ENCODE peak calls at places on chromosomes 16 and 17, in ten cellular contexts. K, U, T, X, D, V, N, H, Z and M are unnamed samples. For H3K36me3, the result is how much of the 10 kb centered on the place peaks cover.

GRCh38 chr17:80646328-80646727 is 101.7 kb downstream of the RPTOR start:
- DNase-seq in H (no peak), X (no peak), V (no peak), D (no peak), N (no peak), K (no peak), U (no peak), T (no peak), Z (no peak), M (no peak)

GRCh38 chr17:2081564-2081963 is 26.7 kb downstream of the HIC1 start:
- DNase-seq in N (no peak), K (no peak), T (no peak), X (no peak), V (no peak), H (no peak), Z (peak), U (no peak), D (no peak), M (no peak)

GRCh38 chr17:67568961-67569360 is 148.8 kb upstream of the NOL11 start:
- DNase-seq in Z (no peak), N (no peak), H (no peak), K (no peak), U (no peak), D (no peak), V (no peak), T (no peak), X (no peak), M (no peak)

GRCh38 chr17:57954421-57955182 is 610 bp downstream of the CUEDC1 start:
- DNase-seq in T (no peak), Z (no peak), X (peak), H (peak), N (peak), U (peak), V (peak), K (no peak), D (no peak), M (no peak)

GRCh38 chr17:60386475-60387058 is 5.4 kb downstream of the USP32 start:
- DNase-seq in N (peak), T (no peak), D (no peak), U (no peak), H (no peak), K (no peak), Z (no peak), V (no peak), X (no peak), M (no peak)

GRCh38 chr17:52027620-52028019 is 130.9 kb downstream of the CA10 start:
- DNase-seq in K (peak), D (peak), X (no peak), Z (no peak), T (no peak), U (no peak), H (no peak), N (no peak), V (no peak), M (no peak)

GRCh38 chr17:56785396-56785795 is 48.3 kb downstream of the C17orf67 start:
- DNase-seq in T (no peak), H (no peak), U (no peak), D (no peak), K (peak), N (no peak), Z (peak), X (no peak), V (no peak), M (no peak)

GRCh38 chr16:81863630-81864352 is 84.7 kb downstream of the PLCG2 start:
- DNase-seq in T (no peak), V (no peak), U (no peak), X (no peak), N (peak), H (no peak), K (no peak), Z (no peak), D (no peak), M (no peak)

GRCh38 chr16:53355064-53355463 is 79.2 kb upstream of the RBL2 start:
- DNase-seq in Z (no peak), T (no peak), H (no peak), V (no peak), X (no peak), D (no peak), U (no peak), K (no peak), N (no peak), M (no peak)

GRCh38 chr16:30551781-30552180 is 6.4 kb downstream of the ZNF764 start:
- DNase-seq in U (no peak), V (no peak), X (peak), D (no peak), H (no peak), Z (no peak), T (no peak), K (no peak), N (no peak), M (peak)

GRCh38 chr16:85781156-85781555 is 18.2 kb downstream of the EMC8 start:
- DNase-seq in X (no peak), U (no peak), T (no peak), N (no peak), D (no peak), K (no peak), V (no peak), Z (no peak), H (no peak), M (no peak)
- H3K36me3 ChIP-seq in X (under half), U (under half), T (under half), N (under half), D (under half), K (under half), V (half or more), Z (under half), H (half or more), M (under half)

GRCh38 chr17:40718904-40719303 is 15.4 kb upstream of the KRT24 start:
- DNase-seq in D (no peak), V (no peak), X (no peak), T (no peak), K (no peak), Z (peak), H (no peak), U (no peak), N (no peak), M (no peak)
- TF ChIP-seq CTCF in D (no peak), V (no peak), X (no peak), T (no peak), K (no peak), Z (no peak), H (no peak), U (no peak), N (no peak), M (no peak)

DNA sequence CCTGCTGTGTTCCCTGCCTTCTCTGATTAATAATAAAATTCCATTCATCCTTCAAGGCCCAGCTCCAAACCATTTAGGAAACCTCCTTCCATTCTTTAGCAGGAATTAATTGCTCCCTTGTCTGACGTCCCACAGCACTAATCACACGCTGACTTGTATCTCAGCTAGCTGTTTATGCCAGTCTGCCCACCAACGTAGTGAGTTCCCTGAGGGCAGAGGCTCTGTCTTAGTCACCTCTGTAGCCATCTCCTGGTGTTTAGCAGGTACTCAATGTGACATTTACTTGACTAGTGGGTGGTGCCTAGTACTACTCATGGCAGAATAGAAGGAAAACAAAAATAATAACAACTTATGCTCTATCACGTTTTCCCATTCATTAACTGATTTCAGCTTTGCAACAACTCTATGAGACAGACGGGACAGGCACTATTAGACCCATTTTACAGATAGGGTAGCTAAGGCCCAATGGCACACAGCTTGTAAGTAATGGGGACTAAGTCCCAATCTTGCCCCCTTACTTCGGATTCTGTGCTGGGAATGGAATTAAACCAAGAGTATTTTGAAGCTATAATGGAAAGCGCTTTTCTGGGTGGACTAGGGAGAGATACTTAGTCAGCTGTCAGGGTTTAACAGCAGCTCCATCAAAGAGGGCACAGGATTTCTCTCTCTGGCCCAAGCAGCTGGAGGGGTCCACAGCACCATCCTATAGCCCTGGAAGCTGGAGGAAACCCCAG is 931 bp upstream of the WIPF2 start:
- DNase-seq in K (no peak), X (no peak), Z (no peak), U (no peak), T (no peak), N (no peak), V (no peak), D (no peak), H (no peak), M (no peak)
- H3K36me3 ChIP-seq in K (under half), X (under half), Z (under half), U (under half), T (under half), N (under half), V (under half), D (under half), H (under half), M (under half)

GRCh38 chr16:67549240-67549639 is 13.1 kb upstream of the CTCF start:
- DNase-seq in K (no peak), V (no peak), Z (no peak), X (peak), H (no peak), U (no peak), N (no peak), D (no peak), T (no peak), M (no peak)

GRCh38 chr16:67549936-67550335 is 12.4 kb upstream of the CTCF start:
- DNase-seq in T (no peak), Z (no peak), X (peak), N (no peak), D (no peak), U (no peak), H (no peak), V (no peak), K (no peak), M (no peak)

GRCh38 chr16:67551091-67551490 is 11.2 kb upstream of the CTCF start:
- DNase-seq in T (no peak), X (peak), Z (no peak), N (no peak), V (no peak), K (no peak), U (no peak), H (no peak), D (no peak), M (no peak)

GRCh38 chr16:67552476-67552875 is 9.8 kb upstream of the CTCF start:
- DNase-seq in V (no peak), X (no peak), T (no peak), Z (no peak), H (no peak), K (no peak), U (peak), N (no peak), D (no peak), M (no peak)

GRCh38 chr16:67551972-67552371 is 10.4 kb upstream of the CTCF start:
- DNase-seq in X (peak), N (no peak), Z (no peak), H (no peak), U (no peak), D (no peak), T (no peak), V (no peak), K (no peak), M (no peak)
- TF ChIP-seq CTCF in X (no peak), N (no peak), Z (no peak), H (no peak), U (no peak), D (no peak), T (no peak), V (no peak), K (no peak), M (no peak)

GRCh38 chr17:45234641-45235040 is 13.0 kb downstream of the FMNL1 start:
- DNase-seq in U (no peak), T (no peak), V (no peak), D (no peak), H (no peak), X (no peak), K (no peak), N (peak), Z (no peak), M (no peak)

GRCh38 chr17:45230787-45231480 is 9.2 kb downstream of the FMNL1 start:
- DNase-seq in Z (peak), U (no peak), D (no peak), K (peak), V (peak), T (no peak), H (peak), X (no peak), N (no peak), M (no peak)

GRCh38 chr17:45231481-45232116 is 9.9 kb downstream of the FMNL1 start:
- DNase-seq in V (no peak), Z (no peak), H (no peak), N (peak), U (no peak), D (no peak), K (no peak), T (no peak), X (no peak), M (peak)

GRCh38 chr17:45233423-45233924 is 11.8 kb downstream of the FMNL1 start:
- DNase-seq in N (no peak), H (no peak), Z (no peak), V (no peak), K (no peak), T (no peak), U (no peak), X (no peak), D (no peak), M (no peak)

DNA sequence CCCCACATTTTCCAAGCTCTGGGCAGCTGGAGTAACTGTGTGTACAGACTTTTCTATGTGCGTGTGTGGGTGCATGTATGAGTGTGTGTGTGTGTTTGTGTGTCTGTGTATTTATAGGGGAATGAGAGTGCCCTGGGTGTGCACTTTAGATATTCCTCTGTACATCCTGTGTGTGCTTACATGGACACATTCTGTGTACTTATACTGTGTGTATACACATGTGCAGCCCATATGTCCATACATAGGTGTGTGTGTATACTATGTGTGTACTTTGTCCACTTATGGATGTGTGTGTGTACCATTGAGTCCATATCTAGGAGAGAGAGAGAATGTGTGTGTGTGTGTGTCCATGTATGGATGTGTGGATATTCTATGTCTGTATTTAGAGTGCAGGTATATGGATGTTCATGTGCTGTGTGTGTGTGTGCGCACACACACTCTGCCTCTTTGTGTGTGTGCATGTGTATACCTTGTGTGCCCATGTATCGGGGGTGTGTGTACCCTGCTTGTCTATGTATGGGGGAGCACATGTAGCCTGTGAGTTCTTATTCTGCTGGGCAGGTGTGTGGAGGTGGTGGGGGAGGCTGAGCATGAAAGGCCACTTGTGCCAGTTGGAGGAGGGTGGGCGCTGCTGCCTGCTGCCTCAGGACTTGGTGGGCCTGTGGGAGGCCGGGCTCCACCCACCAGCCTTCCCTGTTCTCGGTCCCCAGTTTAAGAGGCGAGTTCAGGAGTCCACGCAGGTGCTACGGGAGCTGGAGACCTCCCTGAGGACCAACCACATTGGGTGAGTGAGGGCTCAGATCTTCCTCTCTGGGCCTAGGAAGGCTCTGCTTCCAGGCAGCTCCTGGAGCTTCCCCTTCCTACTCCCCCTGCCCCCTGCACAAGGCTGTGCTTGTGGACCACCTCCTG is 11.1 kb downstream of the FMNL1 start:
- DNase-seq in H (no peak), T (no peak), X (no peak), U (no peak), D (no peak), N (no peak), K (no peak), V (no peak), Z (no peak), M (no peak)
- H3K36me3 ChIP-seq in H (under half), T (under half), X (under half), U (under half), D (under half), N (under half), K (under half), V (under half), Z (under half), M (under half)

GRCh38 chr16:24041834-24042631 is 206.2 kb downstream of the PRKCB start:
- DNase-seq in Z (no peak), U (no peak), X (peak), T (peak), N (peak), K (peak), D (peak), V (peak), H (peak), M (peak)

GRCh38 chr16:24049113-24049512 is 207.0 kb upstream of the CACNG3 start:
- DNase-seq in V (no peak), N (no peak), U (no peak), T (no peak), K (no peak), H (no peak), X (no peak), Z (no peak), D (no peak), M (no peak)

GRCh38 chr16:24044467-24044866 is 208.7 kb downstream of the PRKCB start:
- DNase-seq in V (no peak), T (no peak), H (no peak), D (no peak), X (no peak), N (no peak), K (no peak), U (no peak), Z (no peak), M (no peak)

GRCh38 chr16:24046442-24046841 is 209.7 kb upstream of the CACNG3 start:
- DNase-seq in K (no peak), T (no peak), Z (no peak), D (no peak), X (no peak), H (no peak), N (peak), U (no peak), V (no peak), M (no peak)

DNA sequence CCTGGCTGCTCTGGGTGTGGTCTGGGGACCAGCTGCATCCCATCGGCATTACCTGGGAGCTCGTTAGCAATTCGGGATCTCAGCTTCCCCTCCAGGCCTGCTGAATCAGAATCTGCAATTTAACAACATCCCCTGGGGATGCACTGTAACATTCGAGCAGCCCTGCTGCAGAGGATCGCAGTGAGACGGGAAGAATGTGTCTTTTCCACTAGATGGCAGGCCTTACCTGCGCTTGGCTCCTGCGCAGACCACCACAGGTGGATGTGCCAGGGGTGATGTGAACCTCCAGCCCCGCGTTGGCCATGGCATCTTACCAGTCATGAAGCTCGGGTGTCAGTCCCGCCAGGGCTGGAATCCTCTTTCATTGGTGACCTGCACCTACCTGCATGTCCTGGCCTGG is 209.9 kb downstream of the PRKCB start:
- DNase-seq in K (no peak), U (no peak), X (no peak), D (no peak), V (no peak), H (no peak), T (no peak), N (peak), Z (no peak), M (no peak)
- TF ChIP-seq CTCF in K (peak), U (no peak), X (no peak), D (peak), V (peak), H (no peak), T (peak), N (peak), Z (peak), M (no peak)

GRCh38 chr17:65537343-65537844 is 24.1 kb downstream of the AXIN2 start:
- DNase-seq in D (no peak), N (no peak), K (no peak), T (no peak), X (no peak), U (no peak), Z (no peak), H (no peak), V (no peak), M (no peak)
- H3K36me3 ChIP-seq in D (under half), N (under half), K (under half), T (half or more), X (under half), U (under half), Z (under half), H (half or more), V (half or more), M (under half)

GRCh38 chr16:58414938-58415451 is 22.7 kb downstream of the GINS3 start:
- DNase-seq in K (no peak), H (no peak), U (no peak), X (no peak), D (peak), Z (no peak), T (no peak), V (peak), N (no peak), M (no peak)

GRCh38 chr16:58411736-58412614 is 19.7 kb downstream of the GINS3 start:
- DNase-seq in X (no peak), U (no peak), N (no peak), V (no peak), K (peak), Z (peak), T (no peak), H (no peak), D (no peak), M (no peak)

GRCh38 chr16:58417035-58417434 is 24.8 kb downstream of the GINS3 start:
- DNase-seq in T (no peak), X (no peak), H (no peak), U (no peak), D (no peak), K (no peak), Z (no peak), V (no peak), N (no peak), M (no peak)

GRCh38 chr16:58411336-58411735 is 19.1 kb downstream of the GINS3 start:
- DNase-seq in Z (no peak), T (no peak), H (no peak), X (no peak), U (no peak), D (no peak), N (no peak), V (no peak), K (no peak), M (no peak)

DNA sequence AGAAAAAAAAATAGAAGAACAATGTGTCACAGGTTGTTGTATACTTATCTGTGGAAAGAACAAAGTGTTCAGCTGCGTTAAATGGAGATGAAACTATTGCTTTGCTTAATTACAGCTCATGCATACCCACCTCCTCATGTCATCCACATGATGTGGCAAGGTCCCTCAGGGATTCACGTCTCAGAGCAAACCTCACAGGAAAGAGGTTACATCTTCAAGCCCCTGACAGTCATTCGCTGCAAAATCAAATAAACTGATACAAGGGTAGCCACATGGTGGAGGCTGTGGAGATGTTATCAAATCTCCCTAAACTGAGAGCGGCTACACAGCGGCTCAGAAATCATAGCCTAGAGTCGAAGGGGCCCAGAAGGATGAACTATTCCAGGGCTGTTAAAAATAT is 21.1 kb downstream of the GINS3 start:
- DNase-seq in U (no peak), H (no peak), X (no peak), N (no peak), V (no peak), Z (no peak), T (no peak), D (no peak), K (no peak), M (no peak)
- TF ChIP-seq CTCF in U (no peak), H (no peak), X (no peak), N (no peak), V (no peak), Z (no peak), T (no peak), D (no peak), K (no peak), M (no peak)

GRCh38 chr17:4110152-4110551 is 32.7 kb downstream of the ZZEF1 start:
- DNase-seq in V (no peak), X (no peak), H (no peak), K (peak), D (no peak), U (no peak), N (no peak), T (no peak), Z (peak), M (no peak)
- H3K36me3 ChIP-seq in V (half or more), X (under half), H (half or more), K (under half), D (under half), U (under half), N (under half), T (under half), Z (under half), M (half or more)